ENCODE peak calls at places on chromosomes 6 and 20, in ten cellular contexts. L, U, S, R, E, D, J, A, K and V are unnamed samples.

GRCh38 chr6:125124250-125124777 is 29.3 kb upstream of the TPD52L1 start:
- DNase-seq in L (peak), U (peak), S (no peak), R (peak), E (peak), D (peak), J (no peak), A (no peak), K (no peak), V (no peak)

GRCh38 chr6:52568320-52568719 is 8.5 kb downstream of the TRAM2 start:
- DNase-seq in L (no peak), U (no peak), S (no peak), R (no peak), E (no peak), D (no peak), J (peak), A (peak), K (no peak), V (no peak)

GRCh38 chr20:4469910-4470309 is 251.8 kb upstream of the PRND start:
- DNase-seq in L (no peak), U (no peak), S (no peak), R (no peak), E (no peak), D (no peak), J (peak), A (no peak), K (no peak), V (no peak)

GRCh38 chr20:45378191-45378590 is at the start of gene TP53TG5:
- DNase-seq in L (peak), U (no peak), S (no peak), R (no peak), E (no peak), D (no peak), J (no peak), A (no peak), K (no peak), V (no peak)

GRCh38 chr20:22925613-22925983 is 109.5 kb upstream of the SSTR4 start:
- DNase-seq in L (no peak), U (no peak), S (peak), R (no peak), E (no peak), D (peak), J (no peak), A (no peak), K (no peak), V (no peak)

GRCh38 chr6:93894521-93894920 is 475.2 kb upstream of the EPHA7 start:
- DNase-seq in L (no peak), U (no peak), S (peak), R (no peak), E (peak), D (no peak), J (peak), A (no peak), K (no peak), V (no peak)

GRCh38 chr20:34495928-34496327 is 20.3 kb upstream of the DYNLRB1 start:
- DNase-seq in L (no peak), U (no peak), S (no peak), R (no peak), E (no peak), D (no peak), J (no peak), A (no peak), K (no peak), V (no peak)

GRCh38 chr6:142395768-142396231 is 94.0 kb downstream of the ADGRG6 start:
- DNase-seq in L (no peak), U (no peak), S (peak), R (peak), E (peak), D (no peak), J (no peak), A (no peak), K (no peak), V (no peak)

GRCh38 chr20:4835244-4836177 is 113.8 kb downstream of the PRND start:
- DNase-seq in L (no peak), U (no peak), S (no peak), R (no peak), E (peak), D (peak), J (peak), A (no peak), K (no peak), V (no peak)

GRCh38 chr6:89956182-89956581 is 61.9 kb downstream of the GJA10 start:
- DNase-seq in L (no peak), U (no peak), S (no peak), R (no peak), E (no peak), D (no peak), J (no peak), A (no peak), K (no peak), V (no peak)

GRCh38 chr20:19942611-19943010 is 74.6 kb upstream of the NAA20 start:
- DNase-seq in L (no peak), U (no peak), S (no peak), R (no peak), E (no peak), D (no peak), J (no peak), A (no peak), K (no peak), V (no peak)

GRCh38 chr20:24577271-24577909 is 108.0 kb downstream of the SYNDIG1 start:
- DNase-seq in L (no peak), U (no peak), S (no peak), R (no peak), E (no peak), D (no peak), J (no peak), A (no peak), K (no peak), V (no peak)

GRCh38 chr6:20367716-20368485 is 33.8 kb upstream of the E2F3 start:
- DNase-seq in L (no peak), U (peak), S (no peak), R (no peak), E (peak), D (peak), J (no peak), A (no peak), K (no peak), V (no peak)

GRCh38 chr6:2740601-2741000 is 10.1 kb downstream of the MYLK4 start:
- DNase-seq in L (no peak), U (no peak), S (no peak), R (no peak), E (no peak), D (no peak), J (no peak), A (no peak), K (no peak), V (no peak)

GRCh38 chr6:156703719-156704118 is 73.5 kb upstream of the ARID1B start:
- DNase-seq in L (no peak), U (peak), S (no peak), R (no peak), E (no peak), D (peak), J (no peak), A (no peak), K (no peak), V (no peak)

GRCh38 chr20:50123418-50123817 is 10.5 kb upstream of the UBE2V1 start:
- DNase-seq in L (no peak), U (no peak), S (no peak), R (no peak), E (no peak), D (no peak), J (no peak), A (no peak), K (no peak), V (no peak)

GRCh38 chr6:37233541-37233940 is 24.0 kb upstream of the TBC1D22B start:
- DNase-seq in L (no peak), U (no peak), S (no peak), R (no peak), E (no peak), D (no peak), J (no peak), A (no peak), K (no peak), V (no peak)

GRCh38 chr6:84204011-84204410 is 23.4 kb downstream of the CEP162 start:
- DNase-seq in L (no peak), U (no peak), S (no peak), R (no peak), E (no peak), D (no peak), J (no peak), A (no peak), K (no peak), V (no peak)

GRCh38 chr20:43448748-43449535 is 8.8 kb upstream of the SRSF6 start:
- DNase-seq in L (peak), U (peak), S (peak), R (peak), E (peak), D (peak), J (peak), A (peak), K (peak), V (peak)

GRCh38 chr20:49586967-49587587 is 19.1 kb upstream of the PTGIS start:
- DNase-seq in L (no peak), U (no peak), S (peak), R (no peak), E (no peak), D (peak), J (peak), A (no peak), K (no peak), V (no peak)

GRCh38 chr20:51531141-51531710 is 11.3 kb downstream of the NFATC2 start:
- DNase-seq in L (no peak), U (peak), S (no peak), R (no peak), E (peak), D (no peak), J (no peak), A (no peak), K (peak), V (no peak)

DNA sequence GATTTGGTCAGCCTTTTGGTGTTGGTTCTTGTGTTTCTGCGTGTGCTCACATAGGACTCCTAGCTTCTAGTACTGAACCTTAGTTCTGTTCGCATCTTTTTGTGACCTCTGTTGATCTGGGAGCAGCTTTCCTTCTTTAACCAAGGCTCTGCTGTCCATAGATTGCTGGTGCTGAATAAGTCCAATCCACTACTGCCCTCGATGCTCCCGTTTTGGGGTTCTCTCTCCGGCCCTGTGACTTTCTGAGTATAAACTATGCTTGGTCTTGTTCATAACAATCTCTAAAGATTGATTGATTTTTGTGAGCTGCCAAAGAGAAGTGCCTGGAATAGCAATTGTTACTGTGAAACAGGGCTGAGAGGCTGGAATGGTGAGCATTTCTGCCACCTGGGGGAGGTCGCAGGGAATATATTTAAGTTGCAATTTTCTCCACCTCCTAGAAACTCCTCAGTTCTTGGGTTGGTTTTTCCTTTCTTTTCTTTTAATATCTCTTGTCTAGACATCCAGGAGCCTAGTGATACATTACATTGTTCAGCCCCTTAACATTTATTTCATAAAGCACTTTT is 422.9 kb upstream of the CHD6 start:
- DNase-seq in L (no peak), U (no peak), S (no peak), R (no peak), E (no peak), D (no peak), J (no peak), A (no peak), K (no peak), V (no peak)
- TF ChIP-seq CTCF in L (peak), U (no peak), S (no peak), R (peak), E (no peak), D (no peak), J (no peak), A (no peak), K (no peak), V (peak)

GRCh38 chr6:158505194-158505593 is 54.7 kb upstream of the TMEM181 start:
- DNase-seq in L (no peak), U (no peak), S (no peak), R (no peak), E (no peak), D (no peak), J (no peak), A (no peak), K (no peak), V (no peak)

GRCh38 chr6:158503846-158504245 is 56.0 kb upstream of the TMEM181 start:
- DNase-seq in L (no peak), U (no peak), S (no peak), R (no peak), E (no peak), D (no peak), J (no peak), A (no peak), K (no peak), V (no peak)

GRCh38 chr6:158508450-158508849 is 51.4 kb upstream of the TMEM181 start:
- DNase-seq in L (no peak), U (no peak), S (no peak), R (no peak), E (no peak), D (no peak), J (no peak), A (no peak), K (no peak), V (no peak)

GRCh38 chr6:158507174-158507573 is 52.7 kb upstream of the TMEM181 start:
- DNase-seq in L (no peak), U (no peak), S (no peak), R (no peak), E (no peak), D (no peak), J (no peak), A (no peak), K (no peak), V (no peak)

GRCh38 chr6:158506577-158506976 is 53.3 kb upstream of the TMEM181 start:
- DNase-seq in L (peak), U (no peak), S (no peak), R (peak), E (peak), D (no peak), J (no peak), A (peak), K (no peak), V (peak)
- TF ChIP-seq CTCF in L (peak), U (no peak), S (peak), R (peak), E (peak), D (peak), J (peak), A (peak), K (no peak), V (peak)

DNA sequence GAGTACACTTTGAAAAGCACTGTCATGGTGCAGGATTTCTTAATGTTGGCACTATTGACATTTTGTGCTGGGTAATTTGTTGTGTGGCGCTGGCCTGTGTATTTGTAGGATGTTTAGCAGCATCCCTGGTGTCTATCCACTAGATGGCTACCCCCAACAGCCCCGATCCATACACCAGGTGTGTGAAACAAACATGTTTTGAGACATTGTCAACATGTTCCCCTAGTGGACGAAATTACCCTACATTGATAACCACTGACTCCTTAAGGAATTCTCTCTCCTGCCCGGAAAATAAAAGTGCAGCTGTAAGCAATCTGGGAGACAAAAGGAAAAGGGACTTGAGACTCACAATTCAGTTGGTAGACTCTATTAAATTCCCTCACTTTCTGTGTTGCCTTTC is 52.6 kb upstream of the TMEM200A start:
- DNase-seq in L (no peak), U (no peak), S (no peak), R (no peak), E (no peak), D (no peak), J (no peak), A (no peak), K (no peak), V (no peak)
- TF ChIP-seq CTCF in L (no peak), U (no peak), S (no peak), R (peak), E (no peak), D (no peak), J (no peak), A (peak), K (no peak), V (peak)

DNA sequence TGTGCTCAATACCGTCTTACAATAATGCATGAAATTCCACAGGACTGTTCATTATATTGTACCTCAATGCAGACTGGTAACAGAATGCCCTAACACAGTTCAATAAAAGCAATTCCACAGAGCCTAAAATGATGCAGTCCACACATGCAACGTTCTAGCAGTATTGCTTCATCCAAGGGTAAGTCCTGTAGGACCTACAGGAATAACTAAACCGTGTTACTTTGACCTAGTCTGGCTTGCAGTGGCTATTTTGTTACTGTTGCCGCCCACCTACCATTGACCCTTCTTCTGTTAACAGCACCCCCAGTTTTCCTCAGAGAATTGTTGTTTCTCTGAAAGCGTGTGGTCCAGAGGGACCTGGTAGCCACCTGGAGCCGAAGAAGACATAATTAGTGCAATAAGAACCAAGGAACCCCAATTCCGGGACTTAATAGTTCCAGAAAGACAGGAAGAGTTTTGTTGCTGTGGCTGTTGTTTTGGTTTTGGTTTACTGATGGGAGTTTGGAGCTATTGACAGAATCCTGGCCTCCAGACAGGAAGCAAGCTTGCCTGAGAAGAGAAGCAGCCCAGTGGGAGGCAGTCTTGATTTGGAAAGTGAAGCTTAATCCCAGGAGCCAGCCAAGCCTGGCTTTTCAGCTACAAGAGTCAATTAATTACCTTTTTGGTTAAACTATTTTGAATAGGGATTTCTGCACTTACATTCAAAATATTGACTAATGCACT is 91.3 kb downstream of the FRK start:
- DNase-seq in L (peak), U (no peak), S (peak), R (peak), E (no peak), D (peak), J (peak), A (no peak), K (no peak), V (peak)
- TF ChIP-seq CTCF in L (peak), U (no peak), S (no peak), R (peak), E (no peak), D (no peak), J (no peak), A (no peak), K (no peak), V (no peak)

GRCh38 chr6:148962854-148963515 is 216.2 kb downstream of the UST start:
- DNase-seq in L (no peak), U (no peak), S (no peak), R (no peak), E (no peak), D (no peak), J (no peak), A (no peak), K (no peak), V (no peak)

GRCh38 chr6:148954461-148954860 is 207.6 kb downstream of the UST start:
- DNase-seq in L (no peak), U (peak), S (no peak), R (no peak), E (no peak), D (peak), J (no peak), A (no peak), K (no peak), V (no peak)

GRCh38 chr6:148954934-148955915 is 208.4 kb downstream of the UST start:
- DNase-seq in L (peak), U (no peak), S (no peak), R (no peak), E (no peak), D (peak), J (no peak), A (no peak), K (no peak), V (no peak)

GRCh38 chr6:148959511-148959910 is 212.7 kb downstream of the UST start:
- DNase-seq in L (no peak), U (no peak), S (no peak), R (no peak), E (no peak), D (no peak), J (no peak), A (no peak), K (no peak), V (no peak)

GRCh38 chr6:148959008-148959407 is 212.2 kb downstream of the UST start:
- DNase-seq in L (no peak), U (no peak), S (no peak), R (no peak), E (no peak), D (peak), J (peak), A (no peak), K (no peak), V (no peak)
- TF ChIP-seq CTCF in L (peak), U (no peak), S (no peak), R (peak), E (no peak), D (no peak), J (no peak), A (no peak), K (no peak), V (no peak)

GRCh38 chr20:63101781-63102719 is 95.3 kb upstream of the BHLHE23 start:
- DNase-seq in L (peak), U (no peak), S (peak), R (peak), E (peak), D (peak), J (peak), A (no peak), K (peak), V (peak)
- TF ChIP-seq CTCF in L (peak), U (no peak), S (no peak), R (no peak), E (no peak), D (no peak), J (no peak), A (no peak), K (no peak), V (no peak)

DNA sequence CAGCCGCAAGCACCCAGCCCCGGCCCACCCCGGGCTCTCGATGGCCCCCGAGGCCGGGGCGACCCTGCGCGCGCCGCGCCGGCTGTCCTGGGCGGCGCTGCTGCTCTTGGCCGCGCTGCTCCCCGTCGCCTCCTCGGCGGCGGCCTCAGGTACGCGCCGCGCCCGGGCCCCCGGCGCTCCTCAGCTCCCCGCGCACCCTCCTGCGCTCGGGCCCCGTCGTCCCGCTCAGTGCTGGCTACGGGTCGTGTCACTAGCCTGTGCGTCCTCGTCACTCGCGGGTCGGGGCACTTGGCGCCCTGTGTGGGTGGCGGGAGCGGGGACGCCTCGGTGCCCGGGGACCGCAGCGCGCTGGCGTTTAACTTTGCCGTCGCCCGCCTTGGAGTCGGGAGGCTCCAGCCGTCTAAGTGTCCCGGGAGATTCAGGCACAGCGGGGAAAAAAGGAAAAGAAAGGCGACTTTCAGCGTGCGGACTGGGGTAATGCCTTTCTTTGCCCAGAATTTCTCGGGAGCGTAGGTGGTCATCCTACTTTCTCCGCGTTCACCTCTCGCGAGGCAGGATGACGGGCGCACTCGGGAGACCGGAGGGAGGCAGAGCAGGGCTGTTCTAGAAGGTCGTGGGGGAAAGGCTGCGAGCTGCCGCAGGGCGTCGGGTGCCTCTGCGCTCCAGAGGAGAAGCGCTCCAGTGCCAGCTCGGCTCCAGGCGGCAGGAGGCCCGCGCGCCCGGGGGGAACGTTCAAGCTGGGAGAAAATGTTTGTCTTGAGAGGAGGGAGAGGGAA is 545 bp downstream of the FNDC1 start:
- DNase-seq in L (peak), U (no peak), S (peak), R (peak), E (peak), D (peak), J (peak), A (peak), K (no peak), V (peak)
- TF ChIP-seq CTCF in L (no peak), U (no peak), S (no peak), R (no peak), E (no peak), D (no peak), J (no peak), A (no peak), K (no peak), V (peak)